ENCODE peak calls at places on chromosomes 4 and X, in ten cellular contexts. N is GM06990; F is SW 1271; I is uterus; T is BE2C; A is NCI-H1694 treated with DMSO at 0.1 percent for 48 hours; S is aorta; V is CD4-positive, alpha-beta memory T cell; Z is EL; B is HuH-7.5. D is an unnamed sample.

GRCh38 chr4:25792200-25792791 is 70.5 kb downstream of the SEL1L3 start:
- DNase-seq in N (no peak), F (peak; percentile 22), I (no peak), T (peak; percentile 68), A (no peak), S (no peak), V (no peak), Z (no peak), B (peak; percentile 68), D (peak; percentile 68)

GRCh38 chr4:16337936-16338335 is 111.7 kb upstream of the TAPT1 start:
- DNase-seq in N (no peak), F (no peak), I (no peak), T (no peak), A (no peak), S (no peak), V (no peak), Z (peak; percentile 12), B (no peak), D (no peak)

GRCh38 chr4:685681-686218 is 3.2 kb downstream of the SLC49A3 start:
- DNase-seq in N (no peak), F (no peak), I (no peak), T (no peak), A (no peak), S (peak; percentile 46), V (no peak), Z (no peak), B (no peak), D (no peak)

GRCh38 chr4:144579411-144580020 is 66.4 kb upstream of the HHIP start:
- DNase-seq in N (no peak), F (peak; percentile 83), I (no peak), T (no peak), A (no peak), S (no peak), V (no peak), Z (peak; percentile 77), B (no peak), D (no peak)

GRCh38 chrX:53544936-53545335 is 110.8 kb upstream of the HSD17B10 start:
- DNase-seq in N (no peak), F (no peak), I (no peak), T (no peak), A (no peak), S (no peak), V (no peak), Z (no peak), B (no peak), D (no peak)

GRCh38 chrX:71151366-71151765 is 6.7 kb downstream of the NLGN3 start:
- DNase-seq in N (no peak), F (no peak), I (no peak), T (no peak), A (no peak), S (peak; percentile 21), V (no peak), Z (no peak), B (no peak), D (no peak)

GRCh38 chr4:155953151-155954117 is at the start of gene CTSO:
- DNase-seq in N (peak; percentile 84), F (peak; percentile 57), I (peak; percentile 79), T (peak; percentile 80), A (peak; percentile 53), S (peak; percentile 87), V (peak; percentile 75), Z (peak; percentile 79), B (peak; percentile 43), D (peak; percentile 88)

GRCh38 chr4:184647391-184648101 is 1.7 kb downstream of the CASP3 start:
- DNase-seq in N (no peak), F (no peak), I (no peak), T (no peak), A (no peak), S (no peak), V (no peak), Z (peak; percentile 29), B (no peak), D (no peak)

GRCh38 chr4:98518555-98519267 is 139.7 kb downstream of the TSPAN5 start:
- DNase-seq in N (peak; percentile 51), F (no peak), I (no peak), T (no peak), A (no peak), S (no peak), V (no peak), Z (no peak), B (no peak), D (no peak)

GRCh38 chr4:185783574-185783973 is 28.4 kb downstream of the SORBS2 start:
- DNase-seq in N (no peak), F (no peak), I (no peak), T (no peak), A (no peak), S (no peak), V (no peak), Z (no peak), B (no peak), D (no peak)

GRCh38 chrX:103442536-103442901 is 66.2 kb downstream of the BEX3 start:
- DNase-seq in N (no peak), F (no peak), I (no peak), T (no peak), A (no peak), S (no peak), V (no peak), Z (peak; percentile 46), B (no peak), D (no peak)

GRCh38 chrX:128458888-128459287 is 406.7 kb upstream of the ACTRT1 start:
- DNase-seq in N (no peak), F (no peak), I (no peak), T (no peak), A (no peak), S (no peak), V (no peak), Z (no peak), B (no peak), D (no peak)

GRCh38 chrX:145865082-145865481 is 47.5 kb downstream of the SLITRK2 start:
- DNase-seq in N (no peak), F (no peak), I (no peak), T (no peak), A (no peak), S (no peak), V (no peak), Z (no peak), B (no peak), D (no peak)

GRCh38 chr4:113468165-113469022 is 293.1 kb downstream of the CAMK2D start:
- DNase-seq in N (no peak), F (peak; percentile 96), I (peak; percentile 92), T (peak; percentile 38), A (peak; percentile 58), S (peak; percentile 91), V (no peak), Z (peak; percentile 99), B (no peak), D (no peak)

GRCh38 chr4:83219344-83219990 is 65.1 kb downstream of the COQ2 start:
- DNase-seq in N (peak; percentile 54), F (no peak), I (no peak), T (no peak), A (no peak), S (no peak), V (peak; percentile 49), Z (peak; percentile 2), B (no peak), D (peak; percentile 11)

GRCh38 chrX:47264507-47265173 is 31.8 kb downstream of the USP11 start:
- DNase-seq in N (no peak), F (no peak), I (no peak), T (no peak), A (no peak), S (no peak), V (no peak), Z (peak; percentile 28), B (no peak), D (no peak)